ENCODE peak calls at places on chromosomes 6 and 20, in six cellular contexts. P is iPS DF 19.7; A is EL; Y is WTC11; H is activated CD8-positive, alpha-beta T cell treated with anti-CD3 and anti-CD28 coated beads, Interleukin-2, amount 10 ng/mL, durations not matched to agents 7 days and 5 days; R is left lobe of liver. I is an unnamed sample.

GRCh38 chr6:33632603-33633039 is 11.5 kb downstream of the ITPR3 start:
- DNase-seq in P (peak; percentile 81), A (peak; percentile 49), Y (peak; percentile 95), H (peak; percentile 67), R (no peak), I (peak; percentile 82)

GRCh38 chr6:3022765-3023662 is 23.3 kb downstream of the NQO2 start:
- DNase-seq in P (no peak), A (peak; percentile 29), Y (no peak), H (peak; percentile 62), R (no peak), I (no peak)

GRCh38 chr20:24503352-24503931 is 34.0 kb downstream of the SYNDIG1 start:
- DNase-seq in P (no peak), A (no peak), Y (no peak), H (no peak), R (no peak), I (no peak)

GRCh38 chr6:147508073-147508870 is at the start of gene SAMD5:
- DNase-seq in P (no peak), A (peak; percentile 71), Y (peak; percentile 66), H (no peak), R (peak; percentile 88), I (peak; percentile 78)

GRCh38 chr6:25660512-25660911 is 8.5 kb downstream of the SCGN start:
- DNase-seq in P (no peak), A (peak; percentile 70), Y (no peak), H (no peak), R (no peak), I (no peak)

GRCh38 chr6:33320315-33321181 is 3.0 kb upstream of the ZBTB22 start:
- DNase-seq in P (no peak), A (peak; percentile 97), Y (no peak), H (no peak), R (peak; percentile 65), I (no peak)

GRCh38 chr6:34546551-34547321 is 9.4 kb downstream of the SPDEF start:
- DNase-seq in P (no peak), A (no peak), Y (no peak), H (no peak), R (no peak), I (no peak)

GRCh38 chr6:163460307-163460782 is 45.8 kb downstream of the QKI start:
- DNase-seq in P (no peak), A (peak; percentile 13), Y (no peak), H (peak; percentile 40), R (no peak), I (no peak)

GRCh38 chr6:139473239-139473701 is 98.8 kb upstream of the CITED2 start:
- DNase-seq in P (no peak), A (peak; percentile 18), Y (peak; percentile 16), H (no peak), R (peak; percentile 69), I (peak; percentile 52)

GRCh38 chr6:150652848-150653613 is 53.3 kb downstream of the PLEKHG1 start:
- DNase-seq in P (no peak), A (no peak), Y (no peak), H (no peak), R (no peak), I (no peak)

GRCh38 chr6:35401514-35401913 is 50.6 kb upstream of the FANCE start:
- DNase-seq in P (no peak), A (no peak), Y (no peak), H (no peak), R (peak; percentile 88), I (no peak)

GRCh38 chr6:20455175-20456075 is 53.7 kb downstream of the E2F3 start:
- DNase-seq in P (no peak), A (peak; percentile 75), Y (no peak), H (no peak), R (peak; percentile 80), I (no peak)

GRCh38 chr20:1212607-1213396 is 9.5 kb downstream of the C20orf202 start:
- DNase-seq in P (peak; percentile 57), A (peak; percentile 69), Y (peak; percentile 80), H (peak; percentile 84), R (peak; percentile 64), I (peak; percentile 81)

GRCh38 chr6:87772597-87773530 is 70.8 kb upstream of the AKIRIN2 start:
- DNase-seq in P (no peak), A (peak; percentile 4), Y (no peak), H (no peak), R (no peak), I (no peak)

GRCh38 chr20:9508240-9508661 is 6.1 kb upstream of the LAMP5 start:
- DNase-seq in P (no peak), A (no peak), Y (peak; percentile 36), H (no peak), R (no peak), I (no peak)

GRCh38 chr6:715709-716450 is 22.9 kb upstream of the EXOC2 start:
- DNase-seq in P (no peak), A (no peak), Y (no peak), H (no peak), R (no peak), I (no peak)

GRCh38 chr6:18166314-18167007 is 11.2 kb downstream of the KDM1B start:
- DNase-seq in P (no peak), A (peak; percentile 19), Y (no peak), H (no peak), R (no peak), I (no peak)

GRCh38 chr6:128516514-128516898 is 3.9 kb downstream of the PTPRK start:
- DNase-seq in P (no peak), A (peak; percentile 35), Y (no peak), H (no peak), R (no peak), I (no peak)

GRCh38 chr6:16286151-16286522 is 47.8 kb downstream of the GMPR start:
- DNase-seq in P (peak; percentile 54), A (peak; percentile 55), Y (peak; percentile 83), H (no peak), R (no peak), I (peak; percentile 82)

GRCh38 chr20:44597516-44597915 is 15.1 kb downstream of the PKIG start:
- DNase-seq in P (no peak), A (no peak), Y (no peak), H (no peak), R (no peak), I (no peak)

GRCh38 chr20:7841967-7842301 is 98.3 kb downstream of the HAO1 start:
- DNase-seq in P (no peak), A (peak; percentile 73), Y (no peak), H (no peak), R (no peak), I (no peak)

GRCh38 chr6:37502703-37503485 is 3.2 kb upstream of the CCDC167 start:
- DNase-seq in P (no peak), A (no peak), Y (no peak), H (peak; percentile 56), R (no peak), I (no peak)

GRCh38 chr20:34993941-34994508 is 38.4 kb downstream of the MYH7B start:
- DNase-seq in P (no peak), A (no peak), Y (no peak), H (no peak), R (no peak), I (no peak)

GRCh38 chr6:27321370-27321769 is 9.3 kb upstream of the POM121L2 start:
- DNase-seq in P (no peak), A (no peak), Y (no peak), H (no peak), R (no peak), I (no peak)

GRCh38 chr20:33006776-33007375 is 628 bp upstream of the BPIFB2 start:
- DNase-seq in P (no peak), A (no peak), Y (no peak), H (no peak), R (no peak), I (no peak)

GRCh38 chr20:45011108-45011526 is 44.8 kb downstream of the STK4 start:
- DNase-seq in P (no peak), A (peak; percentile 84), Y (peak; percentile 57), H (peak; percentile 65), R (no peak), I (no peak)

I was measured in ecto neural progenitor cell.